ENCODE peak calls at places on chromosomes 6 and 20, in nine cellular contexts. W, H, I, G, O, C, P, J and Q are unnamed samples.

GRCh38 chr6:167778497-167779122 is 48.1 kb upstream of the AFDN start:
- DNase-seq in W (no peak), J (no peak), P (no peak), C (no peak), H (no peak), O (no peak), I (no peak), G (no peak), Q (no peak)

GRCh38 chr6:89799756-89800155 is 19.8 kb downstream of the MDN1 start:
- DNase-seq in O (no peak), I (no peak), C (no peak), H (no peak), G (no peak), P (no peak), J (no peak), W (no peak), Q (no peak)

GRCh38 chr6:29748391-29749352 is 25.4 kb downstream of the HLA-F start:
- DNase-seq in O (peak), J (peak), P (peak), I (peak), C (peak), G (peak), H (peak), W (peak), Q (peak)

GRCh38 chr6:56490994-56491393 is 151.7 kb downstream of the DST start:
- DNase-seq in C (no peak), G (no peak), J (no peak), O (peak), P (no peak), I (no peak), W (no peak), H (peak), Q (peak)

GRCh38 chr6:132198040-132198439 is 203.2 kb downstream of the MOXD1 start:
- DNase-seq in G (no peak), C (no peak), W (no peak), J (no peak), O (no peak), I (peak), P (no peak), H (peak), Q (peak)

GRCh38 chr6:15351631-15352030 is 105.8 kb downstream of the JARID2 start:
- DNase-seq in P (no peak), I (peak), C (no peak), H (peak), W (peak), G (no peak), O (peak), J (no peak), Q (peak)

GRCh38 chr6:72811971-72812421 is 190.1 kb downstream of the KCNQ5 start:
- DNase-seq in W (no peak), J (no peak), G (no peak), H (peak), O (peak), P (no peak), I (peak), C (no peak), Q (peak)

GRCh38 chr6:159062564-159062945 is 17.8 kb upstream of the TAGAP start:
- DNase-seq in P (peak), G (no peak), J (no peak), O (no peak), C (no peak), H (no peak), W (no peak), I (no peak), Q (no peak)

GRCh38 chr20:12371955-12372354 is 454.3 kb downstream of the BTBD3 start:
- DNase-seq in H (no peak), I (no peak), G (no peak), P (no peak), O (no peak), J (no peak), C (peak), W (no peak), Q (no peak)

GRCh38 chr6:133198725-133199124 is 42.4 kb upstream of the EYA4 start:
- DNase-seq in P (no peak), O (no peak), G (no peak), C (no peak), W (no peak), I (peak), J (no peak), H (no peak), Q (no peak)

GRCh38 chr6:135179920-135180457 is 1.1 kb upstream of the MYB start:
- DNase-seq in I (no peak), O (no peak), G (no peak), P (no peak), H (peak), J (no peak), C (no peak), W (no peak), Q (no peak)

GRCh38 chr6:1594495-1595200 is 15.1 kb upstream of the FOXC1 start:
- DNase-seq in P (no peak), J (no peak), H (no peak), O (no peak), C (peak), I (no peak), W (no peak), G (no peak), Q (no peak)

GRCh38 chr6:3825331-3825831 is 23.8 kb upstream of the FAM50B start:
- DNase-seq in P (no peak), C (no peak), J (no peak), O (peak), H (peak), G (no peak), I (peak), W (peak), Q (peak)

GRCh38 chr6:2101213-2101612 is 144.2 kb downstream of the GMDS start:
- DNase-seq in C (no peak), J (no peak), W (no peak), P (no peak), O (no peak), G (no peak), I (no peak), H (peak), Q (no peak)

GRCh38 chr6:84350397-84350796 is 123.0 kb upstream of the CEP162 start:
- DNase-seq in H (no peak), W (no peak), I (peak), G (no peak), J (no peak), O (peak), C (no peak), P (no peak), Q (no peak)

GRCh38 chr20:33740189-33740588 is 8.4 kb downstream of the ZNF341 start:
- DNase-seq in W (no peak), G (no peak), C (no peak), P (no peak), I (no peak), J (no peak), H (no peak), O (no peak), Q (no peak)

GRCh38 chr20:24470031-24470781 is 777 bp downstream of the SYNDIG1 start:
- DNase-seq in P (no peak), J (no peak), I (no peak), C (no peak), W (no peak), O (peak), H (no peak), G (no peak), Q (no peak)

GRCh38 chr20:62052336-62052841 is 13.3 kb downstream of the TAF4 start:
- DNase-seq in P (no peak), O (no peak), C (no peak), H (no peak), G (no peak), I (no peak), W (no peak), J (no peak), Q (no peak)

GRCh38 chr20:6651016-6651415 is 116.5 kb upstream of the BMP2 start:
- DNase-seq in W (peak), G (no peak), O (peak), I (peak), H (peak), J (no peak), P (no peak), C (no peak), Q (peak)

GRCh38 chr6:147053311-147053921 is 150.8 kb upstream of the STXBP5 start:
- DNase-seq in H (no peak), P (no peak), I (no peak), J (no peak), C (no peak), O (no peak), G (no peak), W (no peak), Q (no peak)

GRCh38 chr6:7241709-7242645 is 71.0 kb downstream of the SSR1 start:
- DNase-seq in J (no peak), O (no peak), W (no peak), G (no peak), I (peak), H (no peak), C (no peak), P (no peak), Q (peak)

GRCh38 chr20:15643713-15644112 is 929.5 kb downstream of the KIF16B start:
- DNase-seq in P (no peak), G (no peak), H (peak), J (no peak), I (peak), C (no peak), O (peak), W (no peak), Q (no peak)

GRCh38 chr6:22043284-22043962 is 253.4 kb downstream of the PRL start:
- DNase-seq in W (no peak), J (no peak), O (peak), P (no peak), C (no peak), G (no peak), H (no peak), I (no peak), Q (no peak)

GRCh38 chr6:27296106-27296783 is 15.8 kb downstream of the POM121L2 start:
- DNase-seq in J (no peak), H (peak), P (no peak), W (no peak), O (peak), C (peak), G (no peak), I (peak), Q (peak)